ENCODE peak calls at places on chromosomes 13 and 19, in ten cellular contexts. P is uterus, K is breast epithelium, Y is heart left ventricle, D is transverse colon, H is psoas muscle, B is body of pancreas, A is PC-9, F is astrocyte, W is thoracic aorta. Z is an unnamed sample.

GRCh38 chr13:101499406-101499805 is 46.9 kb downstream of the ITGBL1 start:
- DNase-seq in H (no peak), Y (no peak), D (no peak), A (no peak), W (no peak), K (no peak), P (no peak), F (no peak), B (no peak), Z (no peak)

GRCh38 chr13:87676254-87677042 is 5.3 kb downstream of the SLITRK5 start:
- DNase-seq in K (no peak), B (no peak), Y (no peak), D (no peak), P (no peak), A (no peak), F (no peak), W (no peak), H (no peak), Z (peak; percentile 40)

GRCh38 chr13:68047889-68048288 is 817.8 kb upstream of the PCDH9 start:
- DNase-seq in Y (no peak), K (no peak), B (no peak), A (peak; percentile 35), P (no peak), W (no peak), D (no peak), H (no peak), F (no peak), Z (no peak)

GRCh38 chr19:13764101-13764807 is at the start of gene MRI1:
- DNase-seq in F (peak; percentile 46), Y (peak; percentile 78), B (peak; percentile 80), P (peak; percentile 91), A (peak; percentile 72), H (peak; percentile 89), W (peak; percentile 29), K (peak; percentile 59), D (peak; percentile 83), Z (peak; percentile 76)

GRCh38 chr19:46412034-46412982 is 1.1 kb downstream of the CCDC8 start:
- DNase-seq in A (no peak), P (no peak), W (no peak), H (no peak), B (peak; percentile 32), D (no peak), F (no peak), Y (no peak), K (no peak), Z (no peak)

GRCh38 chr19:16587031-16588023 is 15.1 kb upstream of the SLC35E1 start:
- DNase-seq in A (no peak), K (no peak), H (no peak), W (no peak), F (peak; percentile 58), D (peak; percentile 66), B (no peak), P (no peak), Y (no peak), Z (no peak)

GRCh38 chr19:39183100-39183499 is 13.7 kb upstream of the NCCRP1 start:
- DNase-seq in D (no peak), K (no peak), W (no peak), P (no peak), H (no peak), A (no peak), Y (no peak), F (no peak), B (no peak), Z (no peak)

GRCh38 chr13:78660130-78660857 is 1.3 kb upstream of the OBI1 start:
- DNase-seq in K (no peak), D (peak; percentile 11), A (no peak), W (no peak), Y (no peak), F (no peak), H (peak; percentile 44), P (no peak), B (no peak), Z (peak; percentile 15)

GRCh38 chr19:16917401-16917800 is 28.6 kb downstream of the F2RL3 start:
- DNase-seq in H (no peak), P (no peak), F (no peak), K (no peak), A (no peak), B (no peak), W (no peak), D (no peak), Y (no peak), Z (no peak)

GRCh38 chr13:31111136-31111535 is 50.6 kb downstream of the HSPH1 start:
- DNase-seq in B (no peak), A (no peak), H (no peak), Y (no peak), F (peak; percentile 57), D (no peak), W (no peak), P (no peak), K (no peak), Z (no peak)

GRCh38 chr19:45767410-45767880 is 1.6 kb downstream of the SIX5 start:
- DNase-seq in F (peak; percentile 81), D (peak; percentile 74), Y (peak; percentile 85), H (peak; percentile 87), P (peak; percentile 83), W (no peak), K (peak; percentile 83), A (peak; percentile 88), B (peak; percentile 88), Z (peak; percentile 82)

GRCh38 chr13:110154370-110155031 is 152.5 kb downstream of the COL4A1 start:
- DNase-seq in W (no peak), H (no peak), B (no peak), K (no peak), Y (no peak), F (no peak), P (no peak), D (no peak), A (no peak), Z (no peak)

GRCh38 chr19:46076951-46077814 is 36.4 kb upstream of the IGFL4 start:
- DNase-seq in A (peak; percentile 73), H (no peak), D (peak; percentile 57), W (no peak), P (peak; percentile 42), F (peak; percentile 62), Y (peak; percentile 33), B (peak; percentile 55), K (peak; percentile 47), Z (peak; percentile 75)

GRCh38 chr13:77507931-77508776 is 27.4 kb upstream of the SCEL start:
- DNase-seq in B (no peak), P (no peak), W (no peak), D (no peak), A (peak; percentile 70), Y (no peak), H (no peak), F (peak; percentile 96), K (no peak), Z (no peak)

GRCh38 chr13:31742102-31742695 is 2.9 kb downstream of the RXFP2 start:
- DNase-seq in A (peak; percentile 22), Y (peak; percentile 63), H (peak; percentile 73), F (peak; percentile 29), D (peak; percentile 55), W (no peak), P (peak; percentile 77), K (peak; percentile 26), B (peak; percentile 55), Z (peak; percentile 62)

GRCh38 chr19:17510220-17510993 is 1.0 kb upstream of the PGLS start:
- DNase-seq in Y (no peak), K (no peak), D (no peak), F (no peak), H (no peak), W (no peak), B (no peak), P (no peak), A (no peak), Z (no peak)

GRCh38 chr19:44803442-44804428 is 5.2 kb upstream of the BCAM start:
- DNase-seq in B (no peak), F (no peak), P (no peak), A (peak; percentile 80), D (no peak), Y (no peak), H (no peak), W (no peak), K (peak; percentile 66), Z (no peak)

GRCh38 chr19:53532362-53532761 is 5.6 kb upstream of the ZNF331 start:
- DNase-seq in P (no peak), H (no peak), K (no peak), A (no peak), Y (no peak), D (no peak), F (no peak), B (no peak), W (no peak), Z (no peak)
- H3K9me3 ChIP-seq in P (no peaks in the 10 kb centered on the region), H (no peaks in the 10 kb centered on the region), K (no peaks in the 10 kb centered on the region), A (no peaks in the 10 kb centered on the region), Y (no peaks in the 10 kb centered on the region), D (no peaks in the 10 kb centered on the region), F (no peaks in the 10 kb centered on the region), B (no peaks in the 10 kb centered on the region), W (no peaks in the 10 kb centered on the region), Z (no peaks in the 10 kb centered on the region)

GRCh38 chr13:43221611-43222010 is 198.2 kb downstream of the DNAJC15 start:
- DNase-seq in B (no peak), F (no peak), K (no peak), A (no peak), D (no peak), Y (no peak), W (no peak), H (no peak), P (no peak), Z (no peak)

GRCh38 chr13:43223206-43223605 is 199.8 kb downstream of the DNAJC15 start:
- DNase-seq in P (no peak), F (no peak), B (no peak), A (no peak), H (no peak), Y (no peak), D (no peak), K (no peak), W (no peak), Z (no peak)

GRCh38 chr13:43220873-43221578 is 197.6 kb downstream of the DNAJC15 start:
- DNase-seq in Y (no peak), K (no peak), P (no peak), F (no peak), A (no peak), W (no peak), D (no peak), H (no peak), B (peak; percentile 59), Z (no peak)
- H3K27ac ChIP-seq in Y (no peak overlapping the region), K (no peak overlapping the region), P (no peak overlapping the region), F (no peak overlapping the region), A (no peak overlapping the region), W (no peak overlapping the region), D (no peak overlapping the region), H (no peak overlapping the region), B (no peak overlapping the region), Z (no peak overlapping the region)

DNA sequence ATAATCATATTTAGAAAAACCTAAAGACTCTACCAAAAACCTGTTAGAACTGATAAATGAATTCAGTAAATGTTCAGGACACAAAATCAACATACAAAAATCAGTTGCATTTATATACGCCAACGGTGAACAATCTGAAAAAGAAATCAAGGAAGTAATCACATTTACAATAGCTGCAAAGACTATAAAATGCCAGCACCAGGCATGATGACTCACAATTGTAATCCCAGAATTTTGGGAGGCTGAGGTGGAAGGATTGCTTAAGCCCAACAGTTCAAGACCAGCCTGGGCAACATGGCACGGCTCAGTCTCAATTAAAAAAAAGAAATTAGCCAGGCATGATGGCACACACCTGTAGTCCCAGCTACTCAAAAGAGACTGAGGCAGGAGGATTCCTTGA is 7.0 kb downstream of the ZNF562 start:
- DNase-seq in F (no peak), P (no peak), K (no peak), W (no peak), A (no peak), B (no peak), Y (no peak), H (no peak), D (no peak), Z (no peak)
- H3K9me3 ChIP-seq in F (peaks cover 12% of the 10 kb centered on the region), P (no peaks in the 10 kb centered on the region), K (peaks cover 70% of the 10 kb centered on the region), W (peaks cover 35% of the 10 kb centered on the region), A (peaks cover 57% of the 10 kb centered on the region), B (no peaks in the 10 kb centered on the region), Y (no peaks in the 10 kb centered on the region), H (peaks cover 33% of the 10 kb centered on the region), D (peaks cover 17% of the 10 kb centered on the region), Z (peaks cover 16% of the 10 kb centered on the region)

GRCh38 chr13:28717170-28717569 is 1.6 kb downstream of the SLC46A3 start:
- DNase-seq in B (no peak), P (no peak), H (no peak), D (no peak), W (no peak), Y (no peak), F (no peak), A (no peak), K (no peak), Z (no peak)
- H3K27ac ChIP-seq in B (peak overlapping the region; percentile 61), P (peak overlapping the region; percentile 91), H (peak overlapping the region; percentile 99), D (peak overlapping the region; percentile 92), W (no peak overlapping the region), Y (peak overlapping the region; percentile 96), F (no peak overlapping the region), A (peak overlapping the region; percentile 72), K (no peak overlapping the region), Z (peak overlapping the region; percentile 48)